ENCODE peak calls at places on chromosomes 6 and 20, in nine cellular contexts. K is foreskin keratinocyte; I is endothelial cell; J is GM23338; B is CD8-positive, alpha-beta T cell; M is fibroblast of mammary gland; R is MM.1S; N is NB4; T is mesothelial cell of epicardium. Z is an unnamed sample.

GRCh38 chr6:41373919-41374617 is 38.7 kb downstream of the NCR2 start:
- DNase-seq in K (no peak), R (no peak), M (no peak), I (peak; percentile 21), J (peak; percentile 85), T (peak; percentile 51), B (no peak), N (no peak), Z (no peak)

GRCh38 chr6:44701038-44701636 is 313.6 kb downstream of the CDC5L start:
- DNase-seq in T (no peak), N (no peak), M (peak; percentile 58), I (no peak), K (no peak), R (no peak), B (no peak), J (peak; percentile 26), Z (no peak)

GRCh38 chr6:56168601-56169000 is 78.8 kb downstream of the COL21A1 start:
- DNase-seq in I (no peak), M (peak; percentile 35), R (no peak), N (no peak), B (no peak), T (no peak), J (no peak), K (peak; percentile 49), Z (no peak)

GRCh38 chr20:61930776-61931475 is 134.8 kb downstream of the TAF4 start:
- DNase-seq in T (no peak), R (no peak), J (no peak), I (no peak), M (no peak), K (no peak), N (no peak), B (no peak), Z (no peak)

GRCh38 chr20:33789109-33789857 is 21.9 kb upstream of the CHMP4B start:
- DNase-seq in R (no peak), N (no peak), M (peak; percentile 97), J (no peak), B (no peak), T (peak; percentile 59), K (peak; percentile 89), I (peak; percentile 45), Z (no peak)

GRCh38 chr6:105184921-105185320 is 5.1 kb upstream of the POPDC3 start:
- DNase-seq in N (no peak), B (no peak), K (no peak), R (no peak), M (peak; percentile 80), T (no peak), I (no peak), J (no peak), Z (no peak)

GRCh38 chr6:3382399-3383279 is 74.2 kb downstream of the SLC22A23 start:
- DNase-seq in T (no peak), J (no peak), R (no peak), B (no peak), M (peak; percentile 59), K (peak; percentile 57), I (no peak), N (no peak), Z (no peak)

GRCh38 chr6:109183109-109183508 is 87.8 kb downstream of the CEP57L1 start:
- DNase-seq in R (no peak), K (no peak), M (peak; percentile 23), N (peak; percentile 57), I (no peak), T (no peak), B (no peak), J (peak; percentile 32), Z (no peak)

GRCh38 chr6:40672118-40672517 is 85.0 kb upstream of the LRFN2 start:
- DNase-seq in B (no peak), N (no peak), I (no peak), M (no peak), K (no peak), R (no peak), J (peak; percentile 39), T (no peak), Z (no peak)

GRCh38 chr6:135235716-135236115 is 54.6 kb downstream of the MYB start:
- DNase-seq in I (no peak), N (no peak), B (no peak), T (no peak), K (no peak), R (no peak), M (no peak), J (no peak), Z (no peak)

GRCh38 chr6:136753624-136754023 is 38.7 kb downstream of the MAP3K5 start:
- DNase-seq in M (no peak), J (peak; percentile 15), K (peak; percentile 37), B (peak; percentile 32), R (no peak), N (no peak), I (no peak), T (no peak), Z (no peak)

GRCh38 chr6:136752554-136752953 is 39.7 kb downstream of the MAP3K5 start:
- DNase-seq in K (no peak), I (no peak), T (no peak), M (no peak), J (no peak), N (no peak), B (no peak), R (peak; percentile 30), Z (no peak)

GRCh38 chr6:136754820-136755219 is 37.5 kb downstream of the MAP3K5 start:
- DNase-seq in R (no peak), B (no peak), N (no peak), T (no peak), K (no peak), J (no peak), M (no peak), I (no peak), Z (no peak)

GRCh38 chr6:136761227-136761922 is 30.9 kb downstream of the MAP3K5 start:
- DNase-seq in R (peak; percentile 52), J (no peak), T (no peak), I (no peak), B (no peak), M (peak; percentile 42), K (no peak), N (peak; percentile 28), Z (peak; percentile 32)

DNA sequence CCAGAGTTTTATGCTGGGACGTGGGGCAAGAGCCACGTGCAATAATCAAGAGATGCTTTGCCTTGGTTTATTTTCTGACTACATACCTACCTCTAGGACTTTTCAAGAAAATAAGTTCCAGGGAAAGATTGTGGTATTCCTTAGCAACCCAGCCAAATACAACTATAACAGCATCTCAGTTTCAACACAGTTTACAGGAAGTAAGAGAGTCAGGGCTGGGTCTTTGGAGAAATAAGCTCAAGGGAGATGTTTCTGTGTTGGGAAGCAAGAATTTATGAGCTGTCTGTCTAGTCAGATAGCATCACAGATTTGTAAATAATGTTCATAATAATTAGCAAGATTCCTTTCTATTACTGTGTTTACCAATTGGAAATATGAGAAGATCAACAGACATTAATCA is 35.1 kb downstream of the MAP3K5 start:
- DNase-seq in J (no peak), K (no peak), N (peak; percentile 43), I (no peak), B (no peak), R (no peak), M (no peak), T (no peak), Z (no peak)
- TF ChIP-seq CTCF in J (no peak), K (no peak), N (no peak), I (no peak), B (no peak), R (no peak), M (no peak), T (no peak), Z (no peak)

GRCh38 chr6:99801805-99802204 is 192.2 kb downstream of the MCHR2 start:
- DNase-seq in I (no peak), J (no peak), K (no peak), B (no peak), T (no peak), R (no peak), N (no peak), M (no peak), Z (no peak)

DNA sequence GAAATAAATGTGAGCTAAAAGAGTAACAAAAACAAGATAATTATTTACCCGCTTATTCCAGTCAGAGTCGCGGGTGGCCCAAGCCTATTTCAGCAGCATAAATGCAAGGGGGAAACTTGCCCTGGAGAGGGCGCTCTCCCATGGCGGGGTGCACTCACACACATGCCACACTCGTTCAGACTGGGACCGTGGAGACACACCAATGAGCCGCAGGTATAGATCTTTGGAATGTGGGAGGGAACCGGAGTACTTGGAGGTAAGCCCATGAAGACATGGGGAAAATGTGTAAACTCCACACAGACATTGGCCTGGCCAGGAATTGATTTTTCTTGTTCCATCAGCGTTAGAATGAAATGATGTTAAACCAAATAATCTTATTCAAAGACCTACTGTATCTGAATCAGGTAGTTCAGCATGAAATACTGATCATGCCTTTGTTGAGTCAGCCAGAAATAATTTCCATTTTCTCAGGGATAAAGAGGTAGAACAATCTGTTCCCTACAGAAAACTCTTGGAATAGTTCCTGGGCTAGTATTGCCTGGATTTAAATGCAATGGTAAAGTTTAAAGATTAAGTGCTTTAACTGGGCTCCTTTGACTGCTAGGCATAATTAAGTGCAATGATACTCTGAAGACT is 191.5 kb downstream of the MCHR2 start:
- DNase-seq in M (no peak), R (no peak), T (no peak), N (no peak), K (no peak), J (peak; percentile 94), B (no peak), I (peak; percentile 41), Z (no peak)
- TF ChIP-seq CTCF in M (peak; percentile 4), R (no peak), T (no peak), N (no peak), K (peak; percentile 48), J (peak; percentile 94), B (no peak), I (peak; percentile 49), Z (no peak)

GRCh38 chr6:107128175-107128574 is 12.9 kb upstream of the BEND3 start:
- DNase-seq in I (no peak), T (no peak), N (no peak), K (no peak), B (no peak), M (peak; percentile 32), J (no peak), R (no peak), Z (no peak)

GRCh38 chr6:107124934-107125348 is 9.6 kb upstream of the BEND3 start:
- DNase-seq in T (no peak), N (no peak), R (peak; percentile 74), K (no peak), J (peak; percentile 35), I (no peak), B (no peak), M (no peak), Z (no peak)

GRCh38 chr6:107123501-107123900 is 8.2 kb upstream of the BEND3 start:
- DNase-seq in I (no peak), J (no peak), N (no peak), R (no peak), K (no peak), M (no peak), B (no peak), T (no peak), Z (no peak)

GRCh38 chr6:107128577-107128976 is 13.3 kb upstream of the BEND3 start:
- DNase-seq in J (no peak), M (no peak), T (no peak), B (no peak), N (no peak), K (no peak), R (no peak), I (no peak), Z (no peak)

GRCh38 chr6:107125771-107126170 is 10.5 kb upstream of the BEND3 start:
- DNase-seq in M (no peak), J (no peak), R (no peak), K (no peak), T (no peak), N (no peak), I (no peak), B (no peak), Z (no peak)
- TF ChIP-seq CTCF in M (no peak), J (no peak), R (no peak), K (no peak), T (no peak), N (no peak), I (no peak), B (no peak), Z (no peak)

GRCh38 chr6:165725201-165725600 is 62.2 kb upstream of the PDE10A start:
- DNase-seq in B (no peak), N (peak; percentile 32), R (no peak), J (peak; percentile 41), T (no peak), K (no peak), M (no peak), I (no peak), Z (no peak)
- TF ChIP-seq CTCF in B (no peak), N (peak; percentile 35), R (no peak), J (peak; percentile 65), T (no peak), K (no peak), M (no peak), I (no peak), Z (no peak)

Z was measured in natural killer cell.